ENCODE peak calls at places on chromosome 18, in six cellular contexts. M is stomach, S is AG09309, V is fibroblast of lung, N is PC-9, B is neural crest cell. R is an unnamed sample.

GRCh38 chr18:73664896-73665295 is 482.7 kb downstream of the FBXO15 start:
- DNase-seq in S (no peak), M (no peak), B (no peak), N (no peak), V (no peak), R (no peak)

GRCh38 chr18:43271593-43272432 is 5.5 kb downstream of the SYT4 start:
- DNase-seq in M (no peak), S (peak), B (peak), N (no peak), V (peak), R (no peak)

GRCh38 chr18:75538727-75539126 is 111.2 kb upstream of the SMIM21 start:
- DNase-seq in B (no peak), N (no peak), S (peak), V (peak), M (no peak), R (no peak)

GRCh38 chr18:23191952-23192662 is 56.8 kb downstream of the CABLES1 start:
- DNase-seq in B (no peak), M (peak), V (peak), S (no peak), N (no peak), R (peak)

GRCh38 chr18:12838178-12838634 is 45.8 kb downstream of the PTPN2 start:
- DNase-seq in V (peak), B (no peak), S (peak), M (peak), N (peak), R (peak)

GRCh38 chr18:48904086-48904485 is 46.7 kb downstream of the SMAD7 start:
- DNase-seq in S (no peak), V (no peak), B (no peak), M (no peak), N (no peak), R (no peak)

GRCh38 chr18:32372381-32373061 is 98.2 kb downstream of the GAREM1 start:
- DNase-seq in N (peak), V (peak), B (no peak), M (peak), S (no peak), R (no peak)

GRCh38 chr18:24219561-24220317 is 80.9 kb downstream of the CABYR start:
- DNase-seq in S (no peak), V (no peak), M (no peak), N (no peak), B (no peak), R (no peak)

GRCh38 chr18:55158570-55158969 is 199.3 kb upstream of the CCDC68 start:
- DNase-seq in M (no peak), S (no peak), B (no peak), V (no peak), N (no peak), R (no peak)

GRCh38 chr18:7839548-7839947 is 272.4 kb downstream of the PTPRM start:
- DNase-seq in M (no peak), V (no peak), N (no peak), B (no peak), S (no peak), R (no peak)

GRCh38 chr18:35409921-35410320 is 32.8 kb upstream of the ZNF396 start:
- DNase-seq in B (no peak), M (no peak), V (no peak), N (no peak), S (no peak), R (no peak)

GRCh38 chr18:28177828-28178635 is 1.1 kb upstream of the CDH2 start:
- DNase-seq in V (no peak), M (peak), S (no peak), B (peak), N (no peak), R (no peak)
- TF ChIP-seq CTCF in V (no peak), M (no peak), S (no peak), B (no peak), N (no peak), R (no peak)

DNA sequence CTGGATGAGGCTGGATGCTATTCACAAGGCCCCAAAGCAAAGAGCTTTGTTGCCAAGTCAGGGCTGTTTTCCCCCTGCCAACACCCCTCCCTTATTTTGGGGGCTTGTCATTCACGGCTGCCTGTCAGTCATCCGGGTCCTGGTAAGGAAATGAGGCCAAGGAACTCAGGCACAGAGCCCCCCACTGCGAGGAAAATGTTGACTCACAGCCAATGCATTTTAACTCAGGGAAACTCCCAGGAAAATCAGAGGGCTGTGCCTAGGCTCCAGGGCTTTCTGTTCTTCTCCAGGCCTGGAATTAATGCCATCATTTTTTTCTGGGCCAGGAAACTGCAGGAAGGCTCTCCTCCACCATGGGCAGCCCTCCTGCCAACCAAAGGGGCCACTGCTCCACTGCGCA is 241.1 kb downstream of the SMAD2 start:
- DNase-seq in V (no peak), B (no peak), M (no peak), S (no peak), N (no peak), R (no peak)
- TF ChIP-seq CTCF in V (no peak), B (no peak), M (no peak), S (no peak), N (no peak), R (no peak)

GRCh38 chr18:63506336-63506646 is 29.5 kb downstream of the SERPINB5 start:
- DNase-seq in B (no peak), V (no peak), N (no peak), M (no peak), S (no peak), R (no peak)
- TF ChIP-seq CTCF in B (peak), V (no peak), N (peak), M (no peak), S (no peak), R (no peak)

GRCh38 chr18:11570770-11571169 is 38.6 kb upstream of the SLC35G4 start:
- DNase-seq in B (no peak), V (peak), N (no peak), S (no peak), M (no peak), R (no peak)
- TF ChIP-seq CTCF in B (peak), V (peak), N (no peak), S (peak), M (no peak), R (peak)

GRCh38 chr18:59446012-59446411 is 86.9 kb upstream of the LMAN1 start:
- DNase-seq in V (peak), M (no peak), B (no peak), N (no peak), S (peak), R (peak)
- TF ChIP-seq CTCF in V (no peak), M (no peak), B (no peak), N (no peak), S (no peak), R (peak)

GRCh38 chr18:63342206-63342605 is 22.6 kb upstream of the BCL2 start:
- DNase-seq in M (no peak), B (peak), N (no peak), V (peak), S (no peak), R (no peak)
- TF ChIP-seq CTCF in M (peak), B (peak), N (peak), V (peak), S (peak), R (peak)

GRCh38 chr18:21851327-21851961 is 110.9 kb downstream of the MIB1 start:
- DNase-seq in S (no peak), V (peak), N (no peak), B (no peak), M (no peak), R (no peak)
- TF ChIP-seq CTCF in S (peak), V (peak), N (no peak), B (peak), M (no peak), R (peak)

DNA sequence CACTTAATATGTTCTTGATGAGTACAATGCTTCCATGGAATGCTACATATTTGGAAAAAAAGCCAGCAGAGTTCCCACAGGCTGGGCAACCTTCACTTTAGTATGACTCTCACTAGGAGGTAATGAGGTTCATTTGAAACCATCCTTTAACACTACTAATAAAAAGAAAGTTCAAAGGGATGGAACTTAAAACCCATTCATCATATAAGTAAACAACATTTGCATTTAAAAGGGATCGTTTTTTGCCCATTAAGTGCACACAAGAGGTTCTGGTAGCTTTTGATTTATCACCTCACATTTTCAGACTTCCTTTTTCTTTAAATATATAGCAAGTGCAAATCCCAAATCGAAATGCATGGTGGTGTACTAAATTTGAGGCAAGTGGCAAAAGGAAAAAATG is 270.8 kb upstream of the DCC start:
- DNase-seq in B (no peak), S (no peak), N (no peak), M (no peak), V (no peak), R (no peak)
- TF ChIP-seq CTCF in B (no peak), S (no peak), N (no peak), M (no peak), V (no peak), R (no peak)

R was measured in retinal pigment epithelial cell.